ENCODE peak calls at places on chromosomes 13 and 19, in four cellular contexts. I is H1, T is HepG2, V is K562. S is an unnamed sample.

GRCh38 chr13:107900775-107901174 is 314.6 kb downstream of the LIG4 start:
- DNase-seq in I (no peak), T (no peak), V (peak), S (no peak)

GRCh38 chr13:48862572-48862971 is 113.1 kb upstream of the FNDC3A start:
- DNase-seq in I (no peak), T (no peak), V (no peak), S (no peak)

GRCh38 chr13:23683084-23683483 is 112.9 kb downstream of the TNFRSF19 start:
- DNase-seq in I (no peak), T (no peak), V (no peak), S (no peak)

GRCh38 chr19:17687141-17687856 is 855 bp downstream of the UNC13A start:
- DNase-seq in I (no peak), T (no peak), V (peak), S (no peak)

GRCh38 chr19:10346509-10346908 is 7.1 kb upstream of the ICAM3 start:
- DNase-seq in I (no peak), T (peak), V (no peak), S (no peak)

GRCh38 chr19:995051-995827 is 5.0 kb upstream of the GRIN3B start:
- DNase-seq in I (no peak), T (no peak), V (no peak), S (no peak)

GRCh38 chr19:12126707-12127106 is 13.4 kb downstream of the ZNF20 start:
- DNase-seq in I (no peak), T (peak), V (peak), S (no peak)

GRCh38 chr19:1000095-1000494 is at the start of gene GRIN3B:
- DNase-seq in I (no peak), T (peak), V (peak), S (no peak)

GRCh38 chr13:46386996-46387851 is at the start of gene RUBCNL:
- DNase-seq in I (no peak), T (no peak), V (peak), S (no peak)

GRCh38 chr13:79775830-79776229 is 294.9 kb downstream of the NDFIP2 start:
- DNase-seq in I (no peak), T (peak), V (no peak), S (no peak)

GRCh38 chr13:113117956-113118327 is 4.7 kb upstream of the F10 start:
- DNase-seq in I (no peak), T (no peak), V (no peak), S (no peak)

GRCh38 chr13:27622102-27622820 is 569 bp downstream of the POLR1D start:
- DNase-seq in I (no peak), T (peak), V (no peak), S (no peak)

GRCh38 chr13:80341098-80341701 is at the start of gene SPRY2:
- DNase-seq in I (peak), T (peak), V (peak), S (no peak)

GRCh38 chr13:110757296-110757695 is 43.8 kb downstream of the ING1 start:
- DNase-seq in I (no peak), T (no peak), V (no peak), S (no peak)

GRCh38 chr19:40831502-40832430 is 18.5 kb downstream of the CYP2A6 start:
- DNase-seq in I (no peak), T (peak), V (no peak), S (no peak)

GRCh38 chr13:113272791-113273190 is 24.2 kb upstream of the LAMP1 start:
- DNase-seq in I (no peak), T (no peak), V (no peak), S (no peak)

GRCh38 chr19:13238891-13239534 is 88.8 kb downstream of the IER2 start:
- DNase-seq in I (no peak), T (no peak), V (no peak), S (no peak)

GRCh38 chr13:84917252-84917878 is 881.9 kb downstream of the SLITRK6 start:
- DNase-seq in I (no peak), T (peak), V (no peak), S (no peak)

GRCh38 chr13:112161441-112162301 is 94.7 kb downstream of the SOX1 start:
- DNase-seq in I (peak), T (peak), V (no peak), S (no peak)

GRCh38 chr13:34156841-34157365 is 339.0 kb downstream of the RFC3 start:
- DNase-seq in I (peak), T (peak), V (no peak), S (peak)

GRCh38 chr13:29566864-29567263 is 28.6 kb downstream of the SLC7A1 start:
- DNase-seq in I (no peak), T (no peak), V (no peak), S (no peak)

GRCh38 chr13:43908156-43909126 is 28.7 kb downstream of the LACC1 start:
- DNase-seq in I (no peak), T (peak), V (no peak), S (no peak)

GRCh38 chr19:46678110-46678732 is 17.2 kb upstream of the DACT3 start:
- DNase-seq in I (no peak), T (no peak), V (peak), S (no peak)

GRCh38 chr19:10305139-10305806 is 4.3 kb downstream of the ZGLP1 start:
- DNase-seq in I (no peak), T (no peak), V (peak), S (no peak)

GRCh38 chr13:50798923-50799322 is 44.6 kb downstream of the DLEU7 start:
- DNase-seq in I (no peak), T (no peak), V (no peak), S (no peak)

GRCh38 chr13:44267203-44267602 is 106.4 kb upstream of the SERP2 start:
- DNase-seq in I (no peak), T (no peak), V (no peak), S (no peak)

GRCh38 chr19:5961969-5962945 is 15.7 kb downstream of the RANBP3 start:
- DNase-seq in I (no peak), T (peak), V (no peak), S (no peak)

GRCh38 chr19:18605546-18606280 is 886 bp downstream of the CRLF1 start:
- DNase-seq in I (no peak), T (no peak), V (peak), S (no peak)

GRCh38 chr13:99339736-99340392 is 32.7 kb upstream of the GPR183 start:
- DNase-seq in I (no peak), T (no peak), V (peak), S (no peak)

GRCh38 chr13:89361909-89362308 is 1690.7 kb downstream of the SLITRK5 start:
- DNase-seq in I (no peak), T (no peak), V (no peak), S (no peak)

GRCh38 chr13:112651750-112652511 is 37.9 kb upstream of the ATP11A start:
- DNase-seq in I (no peak), T (no peak), V (no peak), S (no peak)

GRCh38 chr13:112066624-112067004 is 335 bp upstream of the SOX1 start:
- DNase-seq in I (no peak), T (no peak), V (no peak), S (no peak)

GRCh38 chr13:42524487-42525034 is 49.4 kb upstream of the TNFSF11 start:
- DNase-seq in I (no peak), T (no peak), V (no peak), S (peak)

GRCh38 chr19:28103916-28104315 is 1109.0 kb downstream of the UQCRFS1 start:
- DNase-seq in I (no peak), T (no peak), V (no peak), S (no peak)

GRCh38 chr13:25727250-25727649 is 324.6 kb downstream of the SHISA2 start:
- DNase-seq in I (no peak), T (no peak), V (no peak), S (no peak)

DNA sequence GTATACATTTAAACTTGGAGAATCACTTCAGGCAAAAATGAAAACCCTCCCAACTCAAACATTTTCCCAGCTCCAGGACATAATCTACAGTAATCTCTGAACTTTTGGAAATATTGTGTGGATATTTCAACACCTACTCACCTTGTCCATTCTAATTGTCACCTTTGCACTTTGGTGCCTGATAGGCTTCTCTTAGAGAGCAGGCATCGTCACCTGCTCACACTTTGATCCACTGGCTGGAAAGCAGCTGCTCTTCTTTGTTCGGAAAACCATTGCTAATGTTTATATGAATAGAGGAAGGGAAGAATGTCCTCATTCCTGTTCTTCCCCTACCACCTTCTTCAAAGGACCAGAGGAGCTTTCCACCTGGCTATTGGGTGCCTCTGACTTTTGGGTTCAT is 411.2 kb downstream of the FGF9 start:
- DNase-seq in I (no peak), T (peak), V (no peak), S (no peak)
- TF ChIP-seq CBX5 in I (no peak), T (no peak), V (no peak), S (no peak)

DNA sequence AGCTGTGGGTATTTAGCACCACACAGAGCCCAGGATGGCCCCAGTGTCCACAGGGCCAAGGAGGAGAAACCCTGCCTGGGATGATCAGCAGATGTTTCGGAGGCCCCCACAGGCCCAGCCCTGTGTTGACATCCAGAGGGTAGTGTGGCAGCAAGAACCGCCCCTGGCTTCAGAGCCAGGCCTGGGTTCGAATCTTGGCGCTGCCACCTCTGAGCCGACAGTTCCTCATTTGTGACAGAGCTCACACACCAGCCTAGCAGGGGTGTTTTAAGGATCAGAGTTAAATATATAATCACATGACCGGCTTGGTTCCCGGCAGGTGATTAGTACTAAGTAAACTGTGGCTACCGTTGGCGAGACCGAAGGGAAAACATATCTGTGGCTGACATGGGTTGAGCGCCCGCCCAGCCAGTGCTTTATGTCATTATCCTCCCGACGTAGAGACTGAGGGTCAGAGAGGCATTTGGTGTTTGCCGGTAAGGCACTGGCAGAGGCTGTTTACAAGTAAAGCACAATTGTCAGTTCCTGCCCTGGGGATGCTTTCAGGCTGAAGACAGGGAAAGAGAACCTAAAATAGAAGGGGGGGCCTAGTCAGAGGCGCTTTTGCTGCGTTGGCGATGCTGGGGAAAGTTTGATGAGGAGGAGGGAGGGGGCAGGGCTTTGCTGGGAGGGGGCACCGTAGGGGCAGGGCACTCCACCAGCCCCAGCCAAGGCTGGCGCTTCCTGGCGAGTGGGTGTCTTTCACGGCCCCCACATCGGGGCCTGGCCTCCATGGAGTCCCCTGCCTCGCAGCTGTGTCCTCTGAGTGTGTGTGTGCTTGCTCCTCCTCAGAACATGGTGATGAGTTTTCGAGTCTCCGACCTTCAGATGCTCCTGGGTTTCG is 4.8 kb downstream of the PIAS4 start:
- DNase-seq in I (no peak), T (no peak), V (no peak), S (no peak)
- TF ChIP-seq BRCA1 in I (no peak), T (no peak), V (no peak), S (no peak)

GRCh38 chr13:75124415-75124814 is 357.6 kb downstream of the TBC1D4 start:
- DNase-seq in I (no peak), T (no peak), V (no peak), S (no peak)
- TF ChIP-seq CBX5 in I (no peak), T (no peak), V (no peak), S (no peak)

GRCh38 chr13:35309711-35310110 is 166.8 kb downstream of the MAB21L1 start:
- DNase-seq in I (no peak), T (no peak), V (no peak), S (no peak)
- TF ChIP-seq BRCA1 in I (no peak), T (no peak), V (no peak), S (no peak)

GRCh38 chr19:58278156-58279041 is at the start of gene ZNF8:
- DNase-seq in I (peak), T (peak), V (peak), S (peak)

GRCh38 chr19:58277197-58277596 is 1.6 kb upstream of the ZNF8 start:
- DNase-seq in I (no peak), T (no peak), V (no peak), S (no peak)

GRCh38 chr19:58279925-58280316 is 1.2 kb downstream of the ZNF8 start:
- DNase-seq in I (no peak), T (no peak), V (no peak), S (no peak)

GRCh38 chr19:58279042-58279924 is 528 bp downstream of the ZNF8 start:
- DNase-seq in I (peak), T (peak), V (peak), S (no peak)

DNA sequence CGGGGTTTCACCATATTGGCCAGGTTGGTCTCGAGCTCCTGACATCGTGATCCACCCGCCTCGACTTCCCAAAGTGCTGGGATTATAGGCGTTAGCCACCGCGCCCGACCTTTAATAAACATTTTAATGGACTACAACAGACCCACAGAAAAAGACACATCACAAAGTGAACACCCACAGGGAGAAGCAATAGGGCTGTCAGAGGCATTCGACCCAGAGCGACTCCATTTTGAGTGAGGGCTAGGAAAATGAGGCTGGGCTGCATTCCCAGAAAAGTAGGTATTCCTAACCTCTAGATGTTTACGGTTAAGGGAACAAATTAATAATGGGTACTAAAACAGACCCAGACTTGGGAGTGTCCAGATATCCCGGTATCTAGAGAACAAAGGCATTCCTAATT is 1.0 kb upstream of the ZNF8 start:
- DNase-seq in I (no peak), T (no peak), V (no peak), S (no peak)
- TF ChIP-seq CBX5 in I (no peak), T (no peak), V (no peak), S (no peak)

GRCh38 chr13:31627097-31627496 is 112.2 kb upstream of the RXFP2 start:
- DNase-seq in I (no peak), T (no peak), V (no peak), S (no peak)
- TF ChIP-seq BRCA1 in I (no peak), T (no peak), V (no peak), S (no peak)

DNA sequence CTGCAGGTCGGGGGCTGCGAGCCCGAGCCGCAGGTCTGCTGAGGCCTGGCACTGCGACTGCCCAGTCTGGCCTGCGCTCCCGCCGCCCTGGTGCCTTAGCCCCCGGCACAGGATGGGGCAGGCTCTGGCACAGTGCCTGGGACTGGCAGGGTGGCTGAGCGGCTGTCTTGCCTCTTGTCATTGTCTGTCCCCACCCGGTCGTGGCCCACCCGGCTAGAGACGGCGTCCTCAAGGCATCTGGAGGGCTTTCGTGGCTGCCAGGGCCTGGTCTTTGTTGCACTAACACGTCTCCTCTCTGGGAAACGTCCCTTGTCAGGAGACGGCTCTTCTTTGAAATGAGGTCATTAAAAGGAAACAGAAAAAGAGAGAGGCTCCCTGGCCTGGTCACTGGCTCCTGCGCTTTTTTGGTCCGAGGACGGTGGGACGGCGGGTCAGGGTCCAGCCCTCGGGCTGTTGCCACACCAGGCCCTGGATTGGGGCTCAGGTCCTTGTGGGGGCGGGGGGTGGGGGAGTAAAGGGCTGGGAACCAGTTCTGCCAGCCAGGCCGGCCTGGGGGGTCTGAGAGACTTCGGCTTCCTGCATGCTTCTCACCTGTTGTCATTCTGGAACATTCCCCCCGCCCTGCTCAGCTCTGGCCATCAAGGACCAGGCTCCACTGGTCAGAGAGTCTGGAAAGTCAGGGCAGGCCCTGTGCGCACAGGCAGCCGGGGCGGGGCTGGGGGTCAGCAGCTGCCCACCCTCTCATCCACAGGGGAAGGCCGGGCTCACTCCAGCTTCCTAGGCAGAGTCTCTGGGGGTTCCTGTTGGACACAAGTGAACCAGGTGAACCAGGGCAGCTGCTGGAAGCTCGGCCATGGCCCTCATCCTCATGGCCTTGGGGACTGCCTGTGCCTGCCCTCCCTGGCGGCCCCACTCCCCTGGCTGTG is 6.2 kb upstream of the ZNF554 start:
- DNase-seq in I (no peak), T (no peak), V (no peak), S (no peak)
- TF ChIP-seq CBX5 in I (no peak), T (no peak), V (no peak), S (no peak)

GRCh38 chr19:55115446-55116065 is 1.9 kb downstream of the PPP1R12C start:
- DNase-seq in I (no peak), T (no peak), V (peak), S (no peak)
- TF ChIP-seq BRCA1 in I (no peak), T (no peak), V (no peak), S (no peak)

GRCh38 chr19:55795021-55795420 is 26.1 kb downstream of the RFPL4AL1 start:
- DNase-seq in I (no peak), T (no peak), V (no peak), S (no peak)
- TF ChIP-seq CBX5 in I (no peak), T (no peak), V (no peak), S (no peak)

GRCh38 chr13:96346846-96347367 is 257.0 kb downstream of the HS6ST3 start:
- DNase-seq in I (no peak), T (no peak), V (no peak), S (no peak)
- TF ChIP-seq BRCA1 in I (no peak), T (no peak), V (no peak), S (no peak)